ENCODE peak calls at places on chromosome 4, in five cellular contexts. C is HCT116, H is K562, V is GM12878, X is SK-N-SH. N is an unnamed sample.

GRCh38 chr4:113784497-113785254 is 23.1 kb upstream of the CAMK2D start:
- DNase-seq in C (peak; percentile 6), V (no peak), H (no peak), X (no peak), N (no peak)

GRCh38 chr4:152850377-152850776 is 70.6 kb downstream of the ARFIP1 start:
- DNase-seq in C (no peak), X (no peak), V (peak; percentile 25), H (no peak), N (no peak)

GRCh38 chr4:138158746-138159297 is 83.3 kb downstream of the SLC7A11 start:
- DNase-seq in V (no peak), C (no peak), X (no peak), H (no peak), N (no peak)

GRCh38 chr4:188408244-188409067 is 269.2 kb downstream of the TRIML1 start:
- DNase-seq in C (no peak), H (no peak), X (no peak), V (no peak), N (no peak)

GRCh38 chr4:91935217-91935616 is 368.5 kb upstream of the GRID2 start:
- DNase-seq in H (no peak), C (no peak), X (no peak), V (no peak), N (no peak)

GRCh38 chr4:130510661-130511060 is 1414.7 kb downstream of the C4orf33 start:
- DNase-seq in X (no peak), V (no peak), C (no peak), H (no peak), N (no peak)

GRCh38 chr4:169823685-169824084 is 65.9 kb upstream of the HPF1 start:
- DNase-seq in X (no peak), V (no peak), H (no peak), C (no peak), N (peak; percentile 79)

GRCh38 chr4:119046263-119046662 is 89.4 kb upstream of the MYOZ2 start:
- DNase-seq in H (no peak), C (no peak), X (no peak), V (no peak), N (peak; percentile 32)

GRCh38 chr4:6021831-6022606 is 3.8 kb upstream of the C4orf50 start:
- DNase-seq in V (no peak), X (no peak), C (no peak), H (no peak), N (no peak)

GRCh38 chr4:121794505-121795192 is 6.5 kb upstream of the EXOSC9 start:
- DNase-seq in C (no peak), V (no peak), H (peak; percentile 78), X (no peak), N (no peak)

GRCh38 chr4:75584067-75584466 is 28.2 kb downstream of the ODAPH start:
- DNase-seq in V (no peak), C (no peak), X (no peak), H (no peak), N (peak; percentile 23)

GRCh38 chr4:71501992-71502391 is 163.2 kb downstream of the SLC4A4 start:
- DNase-seq in X (no peak), C (no peak), V (no peak), H (no peak), N (no peak)

GRCh38 chr4:6905501-6905900 is 4.1 kb upstream of the TBC1D14 start:
- DNase-seq in H (no peak), X (no peak), C (no peak), V (no peak), N (no peak)

GRCh38 chr4:55021214-55021613 is 104.2 kb downstream of the KDR start:
- DNase-seq in X (no peak), V (no peak), C (no peak), H (no peak), N (no peak)

GRCh38 chr4:74624351-74625151 is 169.8 kb downstream of the BTC start:
- DNase-seq in X (no peak), V (no peak), C (peak; percentile 93), H (no peak), N (peak; percentile 52)

GRCh38 chr4:21203416-21203815 is 503.2 kb downstream of the PACRGL start:
- DNase-seq in C (no peak), V (no peak), X (no peak), H (no peak), N (no peak)

GRCh38 chr4:86895692-86896488 is 3.7 kb upstream of the C4orf36 start:
- DNase-seq in H (peak; percentile 47), X (peak; percentile 58), C (peak; percentile 61), V (no peak), N (no peak)

GRCh38 chr4:41613782-41614181 is 75.8 kb downstream of the LIMCH1 start:
- DNase-seq in C (no peak), V (no peak), H (no peak), X (no peak), N (no peak)

GRCh38 chr4:146061610-146062324 is 113.8 kb upstream of the LSM6 start:
- DNase-seq in H (no peak), C (no peak), X (no peak), V (no peak), N (no peak)

GRCh38 chr4:53012738-53013137 is 150.6 kb downstream of the RASL11B start:
- DNase-seq in V (no peak), H (no peak), C (no peak), X (peak; percentile 27), N (no peak)

GRCh38 chr4:99300934-99301333 is 10.1 kb upstream of the ADH1A start:
- DNase-seq in C (no peak), H (peak; percentile 9), X (no peak), V (no peak), N (no peak)

GRCh38 chr4:168387091-168387490 is 68.5 kb upstream of the DDX60 start:
- DNase-seq in X (no peak), V (no peak), C (no peak), H (no peak), N (no peak)

GRCh38 chr4:141971854-141972253 is 335.5 kb downstream of the IL15 start:
- DNase-seq in H (no peak), V (no peak), X (no peak), C (no peak), N (no peak)

DNA sequence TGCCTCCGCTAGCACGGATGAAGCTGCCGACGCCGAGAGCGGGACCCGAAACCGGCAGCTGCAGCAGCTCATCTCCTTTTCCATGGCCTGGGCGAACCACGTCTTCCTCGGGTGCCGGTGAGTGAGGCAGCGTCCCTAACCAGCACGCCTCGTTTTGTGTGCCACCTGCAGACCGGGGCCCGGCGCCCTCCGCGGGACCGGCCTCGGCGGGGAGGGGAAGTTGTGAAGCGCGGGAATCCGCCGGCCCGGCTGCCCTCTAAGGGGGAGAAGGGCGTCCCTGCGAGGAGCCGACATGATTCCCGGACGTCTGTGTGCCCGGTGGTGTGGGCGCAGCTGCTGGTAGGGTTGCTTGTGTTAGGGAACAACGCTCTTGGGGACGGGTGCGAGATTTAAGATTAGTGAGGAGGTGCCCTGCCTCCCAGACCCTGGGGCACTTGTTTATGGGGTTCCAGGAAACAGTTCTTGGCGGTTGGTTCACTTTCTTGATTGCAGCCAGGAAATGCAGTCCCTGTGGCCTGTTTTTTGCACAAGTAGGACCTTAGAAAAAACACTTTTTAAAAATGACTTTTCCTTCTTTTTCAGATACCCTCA is 612 bp downstream of the CDKN2AIP start:
- DNase-seq in V (no peak), H (no peak), X (peak; percentile 71), C (no peak), N (peak; percentile 15)
- TF ChIP-seq JUND in V (no peak), H (no peak), X (no peak), C (no peak), N (no peak)

DNA sequence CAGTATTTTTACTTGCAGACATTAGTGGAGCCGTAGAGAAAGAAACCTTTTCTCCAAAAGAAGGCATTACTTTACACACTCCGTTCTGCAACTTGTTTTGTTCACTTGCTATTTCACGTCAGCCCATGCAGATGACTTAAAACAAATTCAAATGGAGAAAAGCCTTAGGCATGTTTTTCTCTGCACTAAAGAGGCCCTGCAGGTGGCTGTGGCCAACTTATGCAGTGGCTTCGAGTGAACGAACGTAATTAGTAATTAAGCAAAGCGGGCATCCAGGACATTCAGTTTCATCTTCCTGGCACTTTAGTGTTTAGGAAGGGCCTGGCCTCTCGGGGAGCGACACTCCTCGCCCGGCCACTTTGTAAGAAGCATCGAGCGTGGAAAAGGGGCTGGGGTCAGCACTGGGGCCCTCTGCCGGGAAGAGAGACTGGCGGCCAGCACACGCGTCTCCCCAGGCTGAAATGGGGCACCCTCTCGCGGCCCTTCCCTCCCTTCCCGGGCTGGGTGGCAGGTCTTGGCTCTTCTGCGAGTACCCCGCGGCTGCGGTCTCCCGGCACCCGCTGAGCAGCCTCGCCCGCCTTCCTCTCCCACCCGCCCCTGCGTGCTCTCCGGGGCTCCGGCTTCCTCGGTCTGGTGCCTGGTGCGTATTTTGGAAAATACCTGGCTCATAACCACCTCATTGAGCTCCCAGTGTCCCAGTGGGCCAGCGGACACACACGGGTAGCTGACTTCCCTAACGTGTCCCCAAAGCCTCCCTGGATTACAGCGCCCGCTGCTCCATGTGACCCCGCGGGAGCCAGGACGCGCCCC is 706 bp upstream of the CYP4V2 start:
- DNase-seq in X (peak; percentile 86), C (no peak), V (no peak), H (peak; percentile 53), N (peak; percentile 31)
- TF ChIP-seq JUND in X (no peak), C (no peak), V (no peak), H (no peak), N (no peak)

GRCh38 chr4:1096841-1097240 is 16.5 kb downstream of the RNF212 start:
- DNase-seq in H (no peak), C (no peak), X (no peak), V (no peak), N (no peak)
- TF ChIP-seq JUND in H (no peak), C (no peak), X (no peak), V (no peak), N (no peak)

DNA sequence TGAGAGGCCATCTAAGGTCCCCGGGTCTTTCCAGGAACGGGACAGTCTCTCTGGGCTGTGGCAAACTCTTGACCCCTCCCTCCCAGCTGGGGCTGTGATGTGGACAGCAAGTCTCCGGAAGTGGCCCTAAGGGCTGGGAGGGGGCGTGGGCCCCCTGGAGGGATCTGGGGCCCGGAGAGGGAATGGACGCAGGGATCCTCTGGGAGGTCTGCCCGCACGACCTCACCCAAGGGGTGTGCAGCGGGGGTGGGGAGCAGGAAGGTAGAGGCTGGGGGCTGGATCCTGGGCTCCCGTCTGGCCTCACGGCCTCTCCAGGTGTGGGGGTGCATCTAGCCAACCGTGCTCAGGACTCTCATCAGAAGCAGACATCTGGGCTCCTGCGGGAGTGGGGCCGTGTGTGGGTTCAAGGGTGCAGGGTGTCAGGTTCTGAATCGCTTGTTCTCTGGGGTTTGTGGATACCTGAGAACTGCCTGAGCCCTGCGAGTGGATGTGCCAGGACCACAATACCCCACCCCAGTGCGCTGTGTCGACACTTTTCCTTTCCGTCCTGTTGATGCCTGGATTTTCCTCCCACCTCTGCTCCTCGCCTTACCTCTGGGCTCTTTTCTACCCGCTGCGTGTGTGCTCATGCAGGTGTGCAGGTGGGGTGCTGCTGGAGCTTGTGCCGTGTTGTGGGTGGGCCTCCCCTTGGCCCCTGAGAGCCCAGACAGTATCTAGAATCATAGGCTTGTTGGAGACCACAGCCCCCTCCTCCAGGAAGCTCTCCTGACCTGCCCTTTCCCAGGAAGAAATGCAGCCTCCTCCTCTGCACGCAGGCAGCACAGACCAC is 917 bp downstream of the CPZ start:
- DNase-seq in C (no peak), H (peak; percentile 19), V (no peak), X (no peak), N (no peak)
- TF ChIP-seq JUND in C (no peak), H (no peak), V (no peak), X (no peak), N (no peak)

GRCh38 chr4:177511611-177512010 is 69.4 kb upstream of the AGA start:
- DNase-seq in X (no peak), H (no peak), C (peak; percentile 27), V (no peak), N (peak; percentile 95)
- TF ChIP-seq JUND in X (no peak), H (no peak), C (peak; percentile 50), V (no peak), N (no peak)